ENCODE peak calls at places on chromosomes 3 and 15, in eight cellular contexts. One of them, this sample, is unnamed.

GRCh38 chr15:95699578-95699977 is 630.9 kb upstream of the NR2F2 start:
- DNase-seq in Caco-2: no peak
- DNase-seq in fibroblast of mammary gland: no peak
- DNase-seq in GM10248: no peak
- DNase-seq in hepatocyte: no peak
- DNase-seq in fibroblast of the aortic adventitia: no peak
- DNase-seq in body of pancreas: no peak
- DNase-seq in H9: no peak
- DNase-seq in this sample: no peak

GRCh38 chr3:15923640-15924405 is 126.0 kb upstream of the ANKRD28 start:
- DNase-seq in H9: no peak
- DNase-seq in fibroblast of mammary gland: peak
- DNase-seq in fibroblast of the aortic adventitia: no peak
- DNase-seq in Caco-2: no peak
- DNase-seq in hepatocyte: no peak
- DNase-seq in body of pancreas: no peak
- DNase-seq in GM10248: peak
- DNase-seq in this sample: no peak

GRCh38 chr3:127819656-127820055 is 2.7 kb downstream of the MGLL start:
- DNase-seq in body of pancreas: no peak
- DNase-seq in Caco-2: no peak
- DNase-seq in H9: no peak
- DNase-seq in GM10248: no peak
- DNase-seq in fibroblast of the aortic adventitia: no peak
- DNase-seq in fibroblast of mammary gland: no peak
- DNase-seq in hepatocyte: no peak
- DNase-seq in this sample: no peak

GRCh38 chr15:66039117-66039860 is 170.0 kb downstream of the RAB11A start:
- DNase-seq in H9: peak
- DNase-seq in Caco-2: no peak
- DNase-seq in fibroblast of the aortic adventitia: no peak
- DNase-seq in hepatocyte: no peak
- DNase-seq in GM10248: no peak
- DNase-seq in body of pancreas: no peak
- DNase-seq in fibroblast of mammary gland: no peak
- DNase-seq in this sample: no peak

GRCh38 chr3:107681385-107681784 is 158.6 kb downstream of the BBX start:
- DNase-seq in Caco-2: no peak
- DNase-seq in body of pancreas: no peak
- DNase-seq in H9: no peak
- DNase-seq in GM10248: no peak
- DNase-seq in hepatocyte: no peak
- DNase-seq in fibroblast of mammary gland: no peak
- DNase-seq in fibroblast of the aortic adventitia: no peak
- DNase-seq in this sample: no peak

GRCh38 chr3:54822206-54822605 is 105.7 kb downstream of the LRTM1 start:
- DNase-seq in Caco-2: no peak
- DNase-seq in body of pancreas: peak
- DNase-seq in fibroblast of mammary gland: peak
- DNase-seq in H9: no peak
- DNase-seq in hepatocyte: peak
- DNase-seq in fibroblast of the aortic adventitia: peak
- DNase-seq in GM10248: no peak
- DNase-seq in this sample: no peak

GRCh38 chr3:28850186-28850585 is 430.7 kb upstream of the RBMS3 start:
- DNase-seq in fibroblast of the aortic adventitia: peak
- DNase-seq in body of pancreas: no peak
- DNase-seq in hepatocyte: no peak
- DNase-seq in GM10248: no peak
- DNase-seq in Caco-2: no peak
- DNase-seq in fibroblast of mammary gland: no peak
- DNase-seq in H9: no peak
- DNase-seq in this sample: no peak

GRCh38 chr15:62715946-62716345 is 326.6 kb upstream of the TPM1 start:
- DNase-seq in fibroblast of mammary gland: no peak
- DNase-seq in Caco-2: no peak
- DNase-seq in GM10248: no peak
- DNase-seq in body of pancreas: no peak
- DNase-seq in hepatocyte: no peak
- DNase-seq in H9: no peak
- DNase-seq in fibroblast of the aortic adventitia: no peak
- DNase-seq in this sample: no peak

GRCh38 chr15:45777781-45778180 is 143.0 kb downstream of the SQOR start:
- DNase-seq in fibroblast of mammary gland: no peak
- DNase-seq in body of pancreas: no peak
- DNase-seq in H9: no peak
- DNase-seq in GM10248: no peak
- DNase-seq in Caco-2: no peak
- DNase-seq in fibroblast of the aortic adventitia: no peak
- DNase-seq in hepatocyte: no peak
- DNase-seq in this sample: no peak

GRCh38 chr15:33200444-33200843 is 5.9 kb upstream of the FMN1 start:
- DNase-seq in GM10248: no peak
- DNase-seq in Caco-2: peak
- DNase-seq in H9: no peak
- DNase-seq in fibroblast of mammary gland: no peak
- DNase-seq in body of pancreas: no peak
- DNase-seq in fibroblast of the aortic adventitia: no peak
- DNase-seq in hepatocyte: peak
- DNase-seq in this sample: no peak

GRCh38 chr3:3101660-3102458 is 8.3 kb downstream of the IL5RA start:
- DNase-seq in body of pancreas: no peak
- DNase-seq in hepatocyte: no peak
- DNase-seq in fibroblast of the aortic adventitia: no peak
- DNase-seq in fibroblast of mammary gland: no peak
- DNase-seq in H9: no peak
- DNase-seq in GM10248: no peak
- DNase-seq in Caco-2: no peak
- DNase-seq in this sample: no peak

GRCh38 chr15:81751321-81751720 is 294.5 kb downstream of the MEX3B start:
- DNase-seq in body of pancreas: no peak
- DNase-seq in fibroblast of the aortic adventitia: no peak
- DNase-seq in H9: no peak
- DNase-seq in GM10248: no peak
- DNase-seq in hepatocyte: no peak
- DNase-seq in fibroblast of mammary gland: no peak
- DNase-seq in Caco-2: no peak
- DNase-seq in this sample: no peak

GRCh38 chr15:89369548-89369947 is 34.9 kb upstream of the POLG start:
- DNase-seq in body of pancreas: no peak
- DNase-seq in GM10248: no peak
- DNase-seq in Caco-2: no peak
- DNase-seq in hepatocyte: no peak
- DNase-seq in fibroblast of the aortic adventitia: no peak
- DNase-seq in fibroblast of mammary gland: no peak
- DNase-seq in H9: no peak
- DNase-seq in this sample: no peak

GRCh38 chr3:20668411-20668810 is 482.4 kb upstream of the SGO1 start:
- DNase-seq in GM10248: no peak
- DNase-seq in fibroblast of the aortic adventitia: no peak
- DNase-seq in Caco-2: peak
- DNase-seq in H9: peak
- DNase-seq in body of pancreas: peak
- DNase-seq in hepatocyte: no peak
- DNase-seq in fibroblast of mammary gland: peak
- DNase-seq in this sample: no peak

GRCh38 chr3:47950453-47950852 is 65.8 kb downstream of the MAP4 start:
- DNase-seq in GM10248: no peak
- DNase-seq in hepatocyte: no peak
- DNase-seq in fibroblast of mammary gland: no peak
- DNase-seq in fibroblast of the aortic adventitia: no peak
- DNase-seq in H9: no peak
- DNase-seq in Caco-2: no peak
- DNase-seq in body of pancreas: no peak
- DNase-seq in this sample: no peak

DNA sequence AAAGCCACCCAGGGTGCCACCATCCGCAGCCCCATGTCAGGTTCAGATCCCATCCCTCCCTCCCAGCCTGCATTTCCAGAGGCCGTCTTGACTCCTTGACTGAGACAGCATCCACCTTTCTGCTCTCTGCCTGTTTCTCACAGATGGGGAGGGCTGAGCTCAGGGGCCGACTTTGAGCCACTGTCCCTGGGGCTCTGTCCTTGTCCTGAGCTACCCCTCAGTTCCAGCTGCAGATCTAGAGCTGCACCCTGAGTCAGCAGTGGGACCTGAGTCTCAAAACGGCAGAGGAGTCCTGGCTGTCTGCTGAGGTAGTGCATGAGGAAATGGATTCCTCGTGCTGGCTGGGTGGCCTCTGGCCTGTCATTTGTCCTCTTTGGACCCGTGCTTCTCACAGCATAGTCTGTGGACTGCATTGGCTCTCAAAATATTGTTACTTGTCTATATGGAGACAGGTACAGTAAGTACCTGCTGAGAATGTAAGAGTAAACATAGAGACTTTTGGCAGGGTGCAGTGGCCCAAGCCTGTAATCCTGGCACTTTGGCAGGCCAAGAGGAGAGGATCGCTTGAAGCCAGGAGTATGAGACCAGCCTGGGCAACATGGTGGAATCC is 22.3 kb downstream of the RPLP1 start:
- DNase-seq in Caco-2: no peak
- DNase-seq in fibroblast of the aortic adventitia: no peak
- DNase-seq in H9: no peak
- DNase-seq in fibroblast of mammary gland: no peak
- DNase-seq in GM10248: no peak
- DNase-seq in body of pancreas: no peak
- DNase-seq in hepatocyte: no peak
- DNase-seq in this sample: no peak
- TF ChIP-seq CTCF in Caco-2: no peak
- TF ChIP-seq CTCF in fibroblast of the aortic adventitia: peak
- TF ChIP-seq CTCF in H9: peak
- TF ChIP-seq CTCF in fibroblast of mammary gland: no peak
- TF ChIP-seq CTCF in GM10248: no peak
- TF ChIP-seq CTCF in body of pancreas: no peak
- TF ChIP-seq CTCF in hepatocyte: no peak
- TF ChIP-seq CTCF in this sample: no peak

GRCh38 chr15:58852347-58852746 is 81.1 kb downstream of the SLTM start:
- DNase-seq in body of pancreas: no peak
- DNase-seq in hepatocyte: peak
- DNase-seq in H9: no peak
- DNase-seq in Caco-2: peak
- DNase-seq in GM10248: no peak
- DNase-seq in fibroblast of the aortic adventitia: no peak
- DNase-seq in fibroblast of mammary gland: peak
- DNase-seq in this sample: no peak
- TF ChIP-seq CTCF in body of pancreas: no peak
- TF ChIP-seq CTCF in hepatocyte: peak
- TF ChIP-seq CTCF in H9: peak
- TF ChIP-seq CTCF in Caco-2: no peak
- TF ChIP-seq CTCF in GM10248: no peak
- TF ChIP-seq CTCF in fibroblast of the aortic adventitia: no peak
- TF ChIP-seq CTCF in fibroblast of mammary gland: no peak
- TF ChIP-seq CTCF in this sample: no peak

DNA sequence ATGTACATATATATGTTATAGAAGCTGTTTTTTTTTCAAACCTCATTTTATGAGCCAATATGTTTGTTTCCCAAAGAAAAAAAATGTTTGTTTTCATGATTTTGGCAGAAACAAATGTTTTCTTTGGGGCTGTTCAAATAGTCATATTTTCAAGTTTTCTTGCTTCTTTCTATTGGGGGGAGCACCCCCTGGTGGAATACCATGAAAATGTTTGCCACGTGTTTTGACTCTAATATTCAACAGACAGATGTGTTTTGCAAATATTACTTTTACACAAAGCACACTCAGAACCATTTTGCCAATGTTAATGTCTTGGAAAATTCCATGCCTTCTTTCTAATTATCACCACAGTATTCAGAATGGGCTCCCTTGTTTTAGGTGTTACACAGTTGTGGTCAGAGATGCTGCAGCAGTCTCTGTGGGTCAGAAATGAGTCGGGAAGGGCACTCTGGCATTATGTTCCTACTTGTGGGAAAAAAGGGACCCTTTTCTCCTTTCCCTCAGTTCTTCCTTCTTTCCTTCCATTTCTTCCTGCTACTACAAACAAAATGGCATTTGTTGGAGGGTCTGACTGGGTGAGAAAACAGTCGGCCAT is 817.0 kb downstream of the TUSC7 start:
- DNase-seq in Caco-2: peak
- DNase-seq in fibroblast of mammary gland: peak
- DNase-seq in body of pancreas: peak
- DNase-seq in GM10248: peak
- DNase-seq in fibroblast of the aortic adventitia: peak
- DNase-seq in H9: no peak
- DNase-seq in hepatocyte: peak
- DNase-seq in this sample: no peak
- TF ChIP-seq CTCF in Caco-2: peak
- TF ChIP-seq CTCF in fibroblast of mammary gland: peak
- TF ChIP-seq CTCF in body of pancreas: peak
- TF ChIP-seq CTCF in GM10248: peak
- TF ChIP-seq CTCF in fibroblast of the aortic adventitia: peak
- TF ChIP-seq CTCF in H9: peak
- TF ChIP-seq CTCF in hepatocyte: peak
- TF ChIP-seq CTCF in this sample: peak

GRCh38 chr3:150508401-150508800 is 37.9 kb downstream of the SERP1 start:
- DNase-seq in fibroblast of the aortic adventitia: no peak
- DNase-seq in GM10248: no peak
- DNase-seq in Caco-2: no peak
- DNase-seq in hepatocyte: no peak
- DNase-seq in H9: no peak
- DNase-seq in body of pancreas: no peak
- DNase-seq in fibroblast of mammary gland: no peak
- DNase-seq in this sample: no peak

GRCh38 chr3:150504473-150504872 is 41.8 kb downstream of the SERP1 start:
- DNase-seq in GM10248: no peak
- DNase-seq in Caco-2: no peak
- DNase-seq in H9: no peak
- DNase-seq in fibroblast of mammary gland: no peak
- DNase-seq in body of pancreas: no peak
- DNase-seq in fibroblast of the aortic adventitia: no peak
- DNase-seq in hepatocyte: no peak
- DNase-seq in this sample: no peak

GRCh38 chr3:150497956-150498355 is 48.3 kb downstream of the SERP1 start:
- DNase-seq in fibroblast of the aortic adventitia: peak
- DNase-seq in H9: no peak
- DNase-seq in hepatocyte: no peak
- DNase-seq in GM10248: no peak
- DNase-seq in fibroblast of mammary gland: peak
- DNase-seq in body of pancreas: no peak
- DNase-seq in Caco-2: no peak
- DNase-seq in this sample: no peak

DNA sequence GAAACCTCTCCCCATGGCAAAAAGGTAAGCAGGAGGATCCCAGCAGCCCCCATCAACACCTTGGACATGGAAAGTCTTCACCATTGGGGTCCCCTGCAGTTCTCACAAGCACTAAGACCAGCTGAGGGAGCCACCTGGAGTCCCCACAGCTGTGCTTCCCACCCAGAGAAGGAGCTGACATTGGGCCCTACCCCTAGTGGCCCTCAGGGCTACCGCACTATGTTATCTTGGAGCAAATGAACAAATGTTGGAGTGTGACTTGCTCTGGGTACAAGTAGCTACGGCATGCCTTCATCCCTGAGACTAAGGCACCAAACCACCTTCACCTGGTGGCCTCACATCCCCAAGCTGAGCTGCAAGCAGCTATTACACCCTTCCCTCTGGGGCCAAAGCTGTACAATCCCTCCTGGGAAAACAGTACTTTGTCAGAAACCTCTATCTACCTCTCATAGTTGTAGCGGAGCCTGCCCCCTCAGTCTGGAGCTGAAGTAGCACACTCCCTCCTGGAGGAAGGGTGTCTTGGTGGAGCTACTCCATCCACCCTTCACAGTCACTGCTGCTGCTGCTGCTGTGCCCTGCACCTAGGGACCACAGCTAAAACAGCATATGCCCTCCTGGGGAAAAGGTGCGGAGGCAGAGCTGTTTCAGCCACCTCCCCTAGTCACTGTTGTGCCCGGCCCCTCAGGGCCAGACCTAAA is 42.7 kb downstream of the SERP1 start:
- DNase-seq in Caco-2: no peak
- DNase-seq in body of pancreas: no peak
- DNase-seq in fibroblast of mammary gland: no peak
- DNase-seq in GM10248: no peak
- DNase-seq in H9: peak
- DNase-seq in fibroblast of the aortic adventitia: no peak
- DNase-seq in hepatocyte: no peak
- DNase-seq in this sample: no peak
- TF ChIP-seq CTCF in Caco-2: no peak
- TF ChIP-seq CTCF in body of pancreas: no peak
- TF ChIP-seq CTCF in fibroblast of mammary gland: no peak
- TF ChIP-seq CTCF in GM10248: no peak
- TF ChIP-seq CTCF in H9: peak
- TF ChIP-seq CTCF in fibroblast of the aortic adventitia: no peak
- TF ChIP-seq CTCF in hepatocyte: no peak
- TF ChIP-seq CTCF in this sample: no peak